ENCODE peak calls at places on chromosomes 4 and X, in six cellular contexts. One of them, this sample, is unnamed.

GRCh38 chrX:77436271-77436670 is 10.9 kb upstream of the FGF16 start:
- DNase-seq in endothelial cell: no peak
- DNase-seq in GM20000: no peak
- DNase-seq in GM12864: no peak
- DNase-seq in hepatocyte: no peak
- DNase-seq in neural crest cell: no peak
- DNase-seq in this sample: no peak

GRCh38 chrX:122512561-122513072 is 671.5 kb upstream of the GRIA3 start:
- DNase-seq in endothelial cell: no peak
- DNase-seq in GM20000: no peak
- DNase-seq in hepatocyte: no peak
- DNase-seq in GM12864: no peak
- DNase-seq in neural crest cell: no peak
- DNase-seq in this sample: no peak

GRCh38 chr4:819401-820229 is 6.3 kb downstream of the CPLX1 start:
- DNase-seq in GM12864: no peak
- DNase-seq in endothelial cell: no peak
- DNase-seq in hepatocyte: no peak
- DNase-seq in GM20000: no peak
- DNase-seq in neural crest cell: no peak
- DNase-seq in this sample: no peak

GRCh38 chr4:80360900-80361299 is 25.4 kb downstream of the CFAP299 start:
- DNase-seq in GM20000: no peak
- DNase-seq in GM12864: no peak
- DNase-seq in hepatocyte: no peak
- DNase-seq in neural crest cell: no peak
- DNase-seq in endothelial cell: no peak
- DNase-seq in this sample: no peak

GRCh38 chr4:13322681-13323101 is 161.4 kb downstream of the RAB28 start:
- DNase-seq in hepatocyte: no peak
- DNase-seq in GM20000: no peak
- DNase-seq in GM12864: no peak
- DNase-seq in endothelial cell: no peak
- DNase-seq in neural crest cell: no peak
- DNase-seq in this sample: no peak

GRCh38 chr4:27357283-27357682 is 496.6 kb downstream of the STIM2 start:
- DNase-seq in endothelial cell: no peak
- DNase-seq in GM12864: no peak
- DNase-seq in neural crest cell: no peak
- DNase-seq in GM20000: no peak
- DNase-seq in hepatocyte: peak
- DNase-seq in this sample: no peak

GRCh38 chr4:185738038-185738552 is 73.9 kb downstream of the SORBS2 start:
- DNase-seq in endothelial cell: no peak
- DNase-seq in GM12864: no peak
- DNase-seq in hepatocyte: no peak
- DNase-seq in neural crest cell: no peak
- DNase-seq in GM20000: no peak
- DNase-seq in this sample: no peak

GRCh38 chr4:910366-911091 is 21.6 kb downstream of the GAK start:
- DNase-seq in GM12864: no peak
- DNase-seq in GM20000: no peak
- DNase-seq in endothelial cell: no peak
- DNase-seq in hepatocyte: no peak
- DNase-seq in neural crest cell: no peak
- DNase-seq in this sample: no peak

GRCh38 chrX:47958943-47959342 is 44.8 kb downstream of the ZNF182 start:
- DNase-seq in GM20000: peak
- DNase-seq in endothelial cell: no peak
- DNase-seq in GM12864: no peak
- DNase-seq in hepatocyte: peak
- DNase-seq in neural crest cell: no peak
- DNase-seq in this sample: peak

GRCh38 chr4:80266267-80266901 is at the start of gene FGF5:
- DNase-seq in hepatocyte: peak
- DNase-seq in GM20000: peak
- DNase-seq in GM12864: no peak
- DNase-seq in endothelial cell: peak
- DNase-seq in neural crest cell: peak
- DNase-seq in this sample: no peak

GRCh38 chr4:1193206-1194027 is 21.0 kb upstream of the SPON2 start:
- DNase-seq in endothelial cell: no peak
- DNase-seq in hepatocyte: peak
- DNase-seq in GM12864: no peak
- DNase-seq in neural crest cell: no peak
- DNase-seq in GM20000: no peak
- DNase-seq in this sample: no peak

GRCh38 chr4:115028682-115029385 is 84.6 kb downstream of the NDST4 start:
- DNase-seq in endothelial cell: no peak
- DNase-seq in GM12864: no peak
- DNase-seq in hepatocyte: no peak
- DNase-seq in GM20000: no peak
- DNase-seq in neural crest cell: no peak
- DNase-seq in this sample: no peak

GRCh38 chr4:3217266-3217665 is 31.7 kb upstream of the MSANTD1 start:
- DNase-seq in GM12864: no peak
- DNase-seq in neural crest cell: no peak
- DNase-seq in hepatocyte: no peak
- DNase-seq in GM20000: no peak
- DNase-seq in endothelial cell: no peak
- DNase-seq in this sample: no peak

GRCh38 chrX:57137481-57137880 is 284 bp upstream of the SPIN2A start:
- DNase-seq in hepatocyte: peak
- DNase-seq in endothelial cell: no peak
- DNase-seq in GM12864: no peak
- DNase-seq in neural crest cell: no peak
- DNase-seq in GM20000: no peak
- DNase-seq in this sample: no peak

GRCh38 chrX:15269120-15269519 is 763 bp downstream of the ASB9 start:
- DNase-seq in GM20000: no peak
- DNase-seq in hepatocyte: no peak
- DNase-seq in neural crest cell: no peak
- DNase-seq in GM12864: no peak
- DNase-seq in endothelial cell: no peak
- DNase-seq in this sample: no peak

GRCh38 chrX:118218940-118219339 is 102.3 kb upstream of the KLHL13 start:
- DNase-seq in GM12864: no peak
- DNase-seq in GM20000: no peak
- DNase-seq in endothelial cell: no peak
- DNase-seq in neural crest cell: no peak
- DNase-seq in hepatocyte: no peak
- DNase-seq in this sample: no peak

GRCh38 chr4:165873298-165874071 is 448 bp downstream of the TLL1 start:
- DNase-seq in GM20000: peak
- DNase-seq in endothelial cell: peak
- DNase-seq in neural crest cell: peak
- DNase-seq in GM12864: no peak
- DNase-seq in hepatocyte: peak
- DNase-seq in this sample: peak

GRCh38 chr4:108830509-108831244 is 67.8 kb upstream of the ETNPPL start:
- DNase-seq in hepatocyte: peak
- DNase-seq in neural crest cell: no peak
- DNase-seq in GM20000: no peak
- DNase-seq in endothelial cell: no peak
- DNase-seq in GM12864: no peak
- DNase-seq in this sample: no peak

GRCh38 chr4:108838451-108838850 is 75.6 kb upstream of the ETNPPL start:
- DNase-seq in neural crest cell: no peak
- DNase-seq in endothelial cell: no peak
- DNase-seq in GM20000: no peak
- DNase-seq in GM12864: no peak
- DNase-seq in hepatocyte: no peak
- DNase-seq in this sample: no peak

GRCh38 chr4:108833041-108833440 is 70.2 kb upstream of the ETNPPL start:
- DNase-seq in GM20000: no peak
- DNase-seq in hepatocyte: peak
- DNase-seq in neural crest cell: no peak
- DNase-seq in endothelial cell: no peak
- DNase-seq in GM12864: no peak
- DNase-seq in this sample: no peak

GRCh38 chr4:108834167-108834566 is 71.3 kb upstream of the ETNPPL start:
- DNase-seq in hepatocyte: no peak
- DNase-seq in GM12864: no peak
- DNase-seq in GM20000: no peak
- DNase-seq in endothelial cell: no peak
- DNase-seq in neural crest cell: no peak
- DNase-seq in this sample: no peak

GRCh38 chr4:108834787-108835384 is 72.0 kb upstream of the ETNPPL start:
- DNase-seq in hepatocyte: peak
- DNase-seq in GM12864: no peak
- DNase-seq in GM20000: peak
- DNase-seq in neural crest cell: no peak
- DNase-seq in endothelial cell: no peak
- DNase-seq in this sample: peak
- TF ChIP-seq CTCF in hepatocyte: peak
- TF ChIP-seq CTCF in GM12864: peak
- TF ChIP-seq CTCF in GM20000: no peak
- TF ChIP-seq CTCF in neural crest cell: peak
- TF ChIP-seq CTCF in endothelial cell: peak
- TF ChIP-seq CTCF in this sample: no peak

GRCh38 chr4:24559889-24560288 is 24.5 kb downstream of the DHX15 start:
- DNase-seq in GM12864: no peak
- DNase-seq in GM20000: no peak
- DNase-seq in hepatocyte: no peak
- DNase-seq in endothelial cell: no peak
- DNase-seq in neural crest cell: no peak
- DNase-seq in this sample: no peak
- TF ChIP-seq CTCF in GM12864: no peak
- TF ChIP-seq CTCF in GM20000: no peak
- TF ChIP-seq CTCF in hepatocyte: no peak
- TF ChIP-seq CTCF in endothelial cell: no peak
- TF ChIP-seq CTCF in neural crest cell: no peak
- TF ChIP-seq CTCF in this sample: no peak

GRCh38 chr4:41853973-41854372 is 81.3 kb upstream of the TMEM33 start:
- DNase-seq in GM12864: no peak
- DNase-seq in GM20000: no peak
- DNase-seq in hepatocyte: no peak
- DNase-seq in neural crest cell: no peak
- DNase-seq in endothelial cell: no peak
- DNase-seq in this sample: no peak
- TF ChIP-seq CTCF in GM12864: no peak
- TF ChIP-seq CTCF in GM20000: no peak
- TF ChIP-seq CTCF in hepatocyte: peak
- TF ChIP-seq CTCF in neural crest cell: peak
- TF ChIP-seq CTCF in endothelial cell: peak
- TF ChIP-seq CTCF in this sample: no peak

GRCh38 chr4:178577933-178578332 is 1135.7 kb upstream of the AGA start:
- DNase-seq in hepatocyte: no peak
- DNase-seq in GM12864: no peak
- DNase-seq in GM20000: no peak
- DNase-seq in endothelial cell: no peak
- DNase-seq in neural crest cell: no peak
- DNase-seq in this sample: no peak
- TF ChIP-seq CTCF in hepatocyte: peak
- TF ChIP-seq CTCF in GM12864: no peak
- TF ChIP-seq CTCF in GM20000: no peak
- TF ChIP-seq CTCF in endothelial cell: no peak
- TF ChIP-seq CTCF in neural crest cell: peak
- TF ChIP-seq CTCF in this sample: peak